ENCODE peak calls at places on chromosomes 11 and 22, in four cellular contexts. One of them, this sample, is unnamed.

GRCh38 chr11:21465920-21466319 is 727.0 kb upstream of the ANO5 start:
- DNase-seq in H1: no peak
- DNase-seq in GM12878: no peak
- DNase-seq in HepG2: no peak
- DNase-seq in this sample: no peak

GRCh38 chr11:838441-839279 is 3.7 kb downstream of the POLR2L start:
- DNase-seq in H1: no peak
- DNase-seq in GM12878: no peak
- DNase-seq in HepG2: peak; percentile 82
- DNase-seq in this sample: no peak

GRCh38 chr22:28395920-28396447 is 283.7 kb downstream of the TTC28 start:
- DNase-seq in H1: no peak
- DNase-seq in GM12878: no peak
- DNase-seq in HepG2: peak; percentile 77
- DNase-seq in this sample: no peak

GRCh38 chr11:116558504-116559252 is 214.1 kb downstream of the BUD13 start:
- DNase-seq in H1: no peak
- DNase-seq in GM12878: no peak
- DNase-seq in HepG2: no peak
- DNase-seq in this sample: no peak

GRCh38 chr22:22999473-22999872 is 70.8 kb upstream of the GNAZ start:
- DNase-seq in H1: no peak
- DNase-seq in GM12878: no peak
- DNase-seq in HepG2: no peak
- DNase-seq in this sample: no peak

GRCh38 chr22:37187891-37188761 is at the start of gene C1QTNF6:
- DNase-seq in H1: peak; percentile 78
- DNase-seq in GM12878: no peak
- DNase-seq in HepG2: no peak
- DNase-seq in this sample: peak; percentile 66

GRCh38 chr11:128380280-128380604 is 207.1 kb downstream of the ETS1 start:
- DNase-seq in H1: no peak
- DNase-seq in GM12878: no peak
- DNase-seq in HepG2: no peak
- DNase-seq in this sample: no peak

GRCh38 chr11:3138178-3139085 is 26.7 kb downstream of the OSBPL5 start:
- DNase-seq in H1: no peak
- DNase-seq in GM12878: no peak
- DNase-seq in HepG2: no peak
- DNase-seq in this sample: no peak

GRCh38 chr22:45029501-45029900 is 19.7 kb upstream of the PHF21B start:
- DNase-seq in H1: no peak
- DNase-seq in GM12878: no peak
- DNase-seq in HepG2: no peak
- DNase-seq in this sample: no peak

GRCh38 chr11:126993599-126993998 is 7.0 kb downstream of the KIRREL3 start:
- DNase-seq in H1: no peak
- DNase-seq in GM12878: no peak
- DNase-seq in HepG2: no peak
- DNase-seq in this sample: no peak

GRCh38 chr11:27040302-27041115 is at the start of gene BBOX1:
- DNase-seq in H1: no peak
- DNase-seq in GM12878: no peak
- DNase-seq in HepG2: no peak
- DNase-seq in this sample: no peak

GRCh38 chr11:130124096-130124495 is 35.5 kb upstream of the ST14 start:
- DNase-seq in H1: no peak
- DNase-seq in GM12878: no peak
- DNase-seq in HepG2: peak; percentile 97
- DNase-seq in this sample: no peak
- H3K9ac ChIP-seq in H1: no peak overlapping the region
- H3K9ac ChIP-seq in GM12878: no peak overlapping the region
- H3K9ac ChIP-seq in HepG2: no peak overlapping the region
- H3K9ac ChIP-seq in this sample: no peak overlapping the region

DNA sequence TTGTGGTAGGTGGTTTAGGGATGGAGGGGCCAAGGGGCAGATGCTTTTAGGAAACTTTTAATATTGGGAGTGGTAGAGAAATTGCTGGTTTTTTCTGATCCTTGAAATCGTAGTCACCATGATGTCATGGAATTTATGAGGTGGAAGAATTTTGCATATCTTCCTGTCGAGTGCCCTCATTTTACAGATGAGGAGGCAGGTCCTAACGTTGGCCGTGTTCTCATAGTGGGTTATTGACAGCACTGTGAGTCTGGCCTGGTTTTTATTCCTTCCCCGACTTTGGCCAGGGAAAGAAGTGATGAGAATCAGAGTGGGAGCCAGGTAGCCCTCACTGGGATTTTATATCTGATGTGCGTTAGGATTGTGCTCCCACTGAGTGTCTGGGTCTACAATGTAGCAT is 8.8 kb upstream of the PACS1 start:
- DNase-seq in H1: no peak
- DNase-seq in GM12878: no peak
- DNase-seq in HepG2: no peak
- DNase-seq in this sample: no peak
- TF ChIP-seq SUZ12 in H1: no peak
- TF ChIP-seq SUZ12 in GM12878: no peak
- TF ChIP-seq SUZ12 in HepG2: no peak
- TF ChIP-seq SUZ12 in this sample: no peak

GRCh38 chr11:35101223-35101622 is 37.7 kb upstream of the CD44 start:
- DNase-seq in H1: no peak
- DNase-seq in GM12878: no peak
- DNase-seq in HepG2: peak; percentile 24
- DNase-seq in this sample: no peak

GRCh38 chr11:35097814-35098213 is 41.2 kb upstream of the CD44 start:
- DNase-seq in H1: no peak
- DNase-seq in GM12878: no peak
- DNase-seq in HepG2: no peak
- DNase-seq in this sample: no peak

GRCh38 chr11:35099278-35100018 is 39.5 kb upstream of the CD44 start:
- DNase-seq in H1: no peak
- DNase-seq in GM12878: no peak
- DNase-seq in HepG2: no peak
- DNase-seq in this sample: no peak

GRCh38 chr11:35096737-35097136 is 42.2 kb upstream of the CD44 start:
- DNase-seq in H1: no peak
- DNase-seq in GM12878: no peak
- DNase-seq in HepG2: no peak
- DNase-seq in this sample: no peak

DNA sequence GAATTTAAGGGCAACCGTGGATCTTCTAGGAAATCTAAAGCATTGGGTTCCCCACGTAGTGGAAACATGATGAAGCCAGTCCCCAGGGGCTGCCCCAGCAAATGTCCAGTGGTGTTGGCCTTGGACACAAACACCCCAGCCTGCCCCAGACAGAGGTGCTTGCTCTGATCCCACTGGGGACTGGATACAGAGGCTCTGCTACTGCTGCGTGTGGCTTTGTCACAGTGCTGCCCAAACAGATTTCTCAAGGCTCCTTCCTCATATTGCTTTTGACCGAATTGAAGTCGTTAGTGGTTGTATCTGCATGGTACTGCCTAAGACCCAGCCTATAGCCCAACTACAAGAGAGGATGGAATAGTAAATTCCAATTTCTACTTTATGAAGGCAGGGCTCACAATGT is 40.1 kb upstream of the CD44 start:
- DNase-seq in H1: no peak
- DNase-seq in GM12878: no peak
- DNase-seq in HepG2: no peak
- DNase-seq in this sample: no peak
- H3K9ac ChIP-seq in H1: no peak overlapping the region
- H3K9ac ChIP-seq in GM12878: no peak overlapping the region
- H3K9ac ChIP-seq in HepG2: no peak overlapping the region
- H3K9ac ChIP-seq in this sample: no peak overlapping the region

GRCh38 chr11:62921201-62921572 is at the start of gene CHRM1:
- DNase-seq in H1: no peak
- DNase-seq in GM12878: no peak
- DNase-seq in HepG2: no peak
- DNase-seq in this sample: no peak
- TF ChIP-seq SUZ12 in H1: no peak
- TF ChIP-seq SUZ12 in GM12878: no peak
- TF ChIP-seq SUZ12 in HepG2: no peak
- TF ChIP-seq SUZ12 in this sample: no peak

GRCh38 chr22:46998346-46998745 is 235.9 kb downstream of the TBC1D22A start:
- DNase-seq in H1: no peak
- DNase-seq in GM12878: no peak
- DNase-seq in HepG2: no peak
- DNase-seq in this sample: no peak
- H3K9ac ChIP-seq in H1: no peak overlapping the region
- H3K9ac ChIP-seq in GM12878: no peak overlapping the region
- H3K9ac ChIP-seq in HepG2: no peak overlapping the region
- H3K9ac ChIP-seq in this sample: no peak overlapping the region

DNA sequence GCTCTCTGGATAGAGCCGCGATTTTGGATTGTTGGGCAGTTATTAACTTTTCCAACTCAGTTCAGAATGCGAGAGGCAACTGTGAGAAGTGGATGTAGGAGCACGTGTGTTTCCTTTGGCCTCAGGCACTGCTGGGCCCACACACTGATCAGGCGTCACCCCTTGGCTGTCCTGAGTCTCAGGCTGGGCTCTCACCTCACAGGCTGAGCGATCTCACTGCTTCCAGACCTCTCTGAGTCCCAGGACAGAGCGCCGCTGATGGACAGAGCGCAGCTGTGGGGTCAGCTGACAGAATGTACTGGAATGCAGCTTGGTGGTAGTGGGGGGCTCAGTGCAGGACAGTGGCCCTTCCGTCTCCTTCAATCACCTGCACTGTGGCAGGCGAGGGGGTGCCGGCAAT is 516.2 kb downstream of the TBC1D22A start:
- DNase-seq in H1: no peak
- DNase-seq in GM12878: no peak
- DNase-seq in HepG2: no peak
- DNase-seq in this sample: no peak
- TF ChIP-seq SUZ12 in H1: no peak
- TF ChIP-seq SUZ12 in GM12878: no peak
- TF ChIP-seq SUZ12 in HepG2: no peak
- TF ChIP-seq SUZ12 in this sample: no peak

GRCh38 chr11:65540290-65541092 is 15.6 kb downstream of the SCYL1 start:
- DNase-seq in H1: peak; percentile 98
- DNase-seq in GM12878: peak; percentile 71
- DNase-seq in HepG2: no peak
- DNase-seq in this sample: peak; percentile 89
- H3K9ac ChIP-seq in H1: no peak overlapping the region
- H3K9ac ChIP-seq in GM12878: peak overlapping the region; percentile 62
- H3K9ac ChIP-seq in HepG2: no peak overlapping the region
- H3K9ac ChIP-seq in this sample: peak overlapping the region; percentile 81

GRCh38 chr11:92867913-92868619 is 101.4 kb upstream of the MTNR1B start:
- DNase-seq in H1: no peak
- DNase-seq in GM12878: no peak
- DNase-seq in HepG2: no peak
- DNase-seq in this sample: no peak
- TF ChIP-seq SUZ12 in H1: no peak
- TF ChIP-seq SUZ12 in GM12878: no peak
- TF ChIP-seq SUZ12 in HepG2: no peak
- TF ChIP-seq SUZ12 in this sample: no peak

DNA sequence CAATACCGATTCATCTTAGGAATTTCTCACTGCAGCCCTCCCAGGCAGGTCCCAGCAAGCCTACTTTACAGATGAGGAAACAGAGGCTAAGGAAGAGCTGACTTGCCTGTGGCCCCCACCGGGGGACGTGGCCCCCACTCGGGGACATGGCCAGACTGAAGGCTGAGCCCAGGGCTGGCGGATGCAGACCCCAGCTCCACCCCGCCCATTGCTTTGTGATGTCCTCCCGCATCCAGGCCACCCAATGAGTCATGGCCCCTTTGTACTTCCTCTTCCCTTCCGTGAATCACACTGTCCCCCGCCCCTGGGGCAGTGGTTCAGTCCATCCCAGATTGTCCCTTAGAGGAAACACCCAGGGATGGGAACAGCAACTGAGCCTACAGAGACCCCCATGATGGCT is 116.0 kb upstream of the ANO1 start:
- DNase-seq in H1: no peak
- DNase-seq in GM12878: no peak
- DNase-seq in HepG2: no peak
- DNase-seq in this sample: no peak
- H3K9ac ChIP-seq in H1: no peak overlapping the region
- H3K9ac ChIP-seq in GM12878: no peak overlapping the region
- H3K9ac ChIP-seq in HepG2: no peak overlapping the region
- H3K9ac ChIP-seq in this sample: no peak overlapping the region

GRCh38 chr11:44914105-44914504 is 36.6 kb downstream of the TP53I11 start:
- DNase-seq in H1: no peak
- DNase-seq in GM12878: no peak
- DNase-seq in HepG2: no peak
- DNase-seq in this sample: no peak

GRCh38 chr11:44913502-44913901 is 37.2 kb downstream of the TP53I11 start:
- DNase-seq in H1: no peak
- DNase-seq in GM12878: no peak
- DNase-seq in HepG2: no peak
- DNase-seq in this sample: no peak

GRCh38 chr11:44916316-44916715 is 34.4 kb downstream of the TP53I11 start:
- DNase-seq in H1: no peak
- DNase-seq in GM12878: no peak
- DNase-seq in HepG2: no peak
- DNase-seq in this sample: no peak

GRCh38 chr11:44916797-44917196 is 33.9 kb downstream of the TP53I11 start:
- DNase-seq in H1: no peak
- DNase-seq in GM12878: peak; percentile 25
- DNase-seq in HepG2: no peak
- DNase-seq in this sample: no peak

GRCh38 chr11:44915621-44916020 is 35.1 kb downstream of the TP53I11 start:
- DNase-seq in H1: no peak
- DNase-seq in GM12878: no peak
- DNase-seq in HepG2: no peak
- DNase-seq in this sample: no peak
- TF ChIP-seq SUZ12 in H1: no peak
- TF ChIP-seq SUZ12 in GM12878: no peak
- TF ChIP-seq SUZ12 in HepG2: no peak
- TF ChIP-seq SUZ12 in this sample: no peak

This sample was measured in NT2/D1.